ENCODE peak calls at places on chromosomes 7 and 10, in seven cellular contexts. E is body of pancreas; Q is adrenal gland; F is CD8-positive, alpha-beta T cell; O is A549; H is H1; A is ovary. Y is an unnamed sample.
A peak's percentile ranks its signal among the peaks of the same experiment; 100 is the strongest.

GRCh38 chr10:124998624-124999291 is 56.8 kb downstream of the ZRANB1 start:
- DNase-seq in H (no peak), F (no peak), E (peak; percentile 1), Q (peak; percentile 13), O (no peak), A (peak; percentile 14), Y (no peak)

GRCh38 chr10:19815478-19816419 is 483 bp upstream of the PLXDC2 start:
- DNase-seq in F (no peak), Q (peak; percentile 89), O (no peak), A (peak; percentile 76), E (peak; percentile 63), H (peak; percentile 57), Y (peak; percentile 48)

GRCh38 chr10:48600645-48601505 is 4.0 kb downstream of the ARHGAP22 start:
- DNase-seq in H (no peak), O (no peak), E (no peak), Q (no peak), A (no peak), F (no peak), Y (no peak)

GRCh38 chr10:80158598-80159127 is 26.1 kb downstream of the PLAC9 start:
- DNase-seq in H (no peak), O (peak; percentile 75), E (peak; percentile 81), Q (peak; percentile 81), A (peak; percentile 77), F (no peak), Y (peak; percentile 95)

GRCh38 chr7:144622751-144623150 is 213.1 kb downstream of the TPK1 start:
- DNase-seq in E (no peak), Q (no peak), O (no peak), H (no peak), F (no peak), A (no peak), Y (no peak)

GRCh38 chr10:4067552-4068254 is 282.7 kb upstream of the KLF6 start:
- DNase-seq in F (no peak), A (no peak), O (no peak), Q (no peak), E (no peak), H (no peak), Y (no peak)

GRCh38 chr10:117360016-117360415 is 15.2 kb downstream of the PDZD8 start:
- DNase-seq in Q (no peak), F (no peak), O (no peak), A (no peak), E (no peak), H (no peak), Y (no peak)

GRCh38 chr7:155665957-155666287 is 21.5 kb downstream of the RBM33 start:
- DNase-seq in H (no peak), E (no peak), O (peak; percentile 35), Q (no peak), A (no peak), F (no peak), Y (peak; percentile 73)

GRCh38 chr10:120555436-120556163 is 98.6 kb downstream of the PLPP4 start:
- DNase-seq in F (no peak), A (no peak), H (no peak), Q (no peak), O (no peak), E (no peak), Y (no peak)

GRCh38 chr10:13000431-13000830 is 1.1 kb downstream of the CCDC3 start:
- DNase-seq in Q (no peak), F (no peak), A (no peak), E (no peak), O (no peak), H (no peak), Y (no peak)

GRCh38 chr10:44479306-44479705 is 94.4 kb upstream of the CXCL12 start:
- DNase-seq in H (no peak), A (no peak), Q (no peak), O (no peak), E (no peak), F (no peak), Y (no peak)

GRCh38 chr10:44478040-44478439 is 93.1 kb upstream of the CXCL12 start:
- DNase-seq in E (no peak), A (no peak), F (no peak), Q (no peak), H (no peak), O (no peak), Y (peak; percentile 68)

GRCh38 chr10:44476421-44476820 is 91.5 kb upstream of the CXCL12 start:
- DNase-seq in E (no peak), F (no peak), H (no peak), A (no peak), O (no peak), Q (no peak), Y (no peak)

GRCh38 chr10:44473146-44473545 is 88.2 kb upstream of the CXCL12 start:
- DNase-seq in Q (peak; percentile 28), H (no peak), F (no peak), E (no peak), O (no peak), A (no peak), Y (no peak)

DNA sequence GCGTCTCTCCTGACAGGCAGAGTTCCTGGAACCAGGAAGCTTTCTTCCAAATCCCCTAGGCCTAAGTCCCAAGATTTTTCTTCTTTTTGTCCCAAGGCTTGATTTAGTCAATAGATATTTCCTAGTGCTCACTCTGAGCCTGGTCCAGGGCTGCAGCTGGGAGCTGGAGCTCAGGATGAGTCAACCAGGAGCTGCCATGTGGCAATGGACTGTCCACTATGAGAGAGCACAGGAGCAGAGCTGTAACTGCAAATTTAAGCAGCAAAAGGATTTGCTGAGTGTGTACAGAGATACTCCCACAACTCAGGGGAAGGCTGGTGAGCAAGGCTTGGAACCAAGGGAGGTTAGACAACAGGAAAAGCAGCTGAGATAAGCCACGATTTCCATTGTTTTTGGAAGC is 92.1 kb upstream of the CXCL12 start:
- DNase-seq in A (no peak), H (no peak), Q (peak; percentile 51), E (peak; percentile 42), F (no peak), O (no peak), Y (peak; percentile 75)
- H3K27ac ChIP-seq in A (no peak overlapping the region), H (no peak overlapping the region), Q (no peak overlapping the region), E (no peak overlapping the region), F (no peak overlapping the region), O (no peak overlapping the region), Y (peak overlapping the region; percentile 43)

DNA sequence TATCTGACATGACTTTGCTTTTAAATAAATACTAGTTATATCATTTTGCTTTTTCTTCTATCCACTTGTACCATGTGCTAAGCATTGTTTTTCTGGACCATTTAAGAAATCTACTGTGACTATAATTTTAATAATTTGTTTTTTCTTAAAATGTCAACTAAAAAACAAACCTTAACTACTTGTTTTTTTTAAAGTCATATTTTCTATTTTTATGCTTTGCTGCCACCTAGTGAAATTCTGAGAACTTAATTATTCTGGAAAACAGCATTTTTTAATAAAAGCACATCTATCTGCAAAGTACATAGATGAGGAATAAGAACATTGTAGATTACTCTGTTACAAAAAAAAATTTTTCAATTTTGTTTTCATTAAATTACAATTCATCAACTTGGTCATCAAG is 47.4 kb downstream of the ORC5 start:
- DNase-seq in E (no peak), H (no peak), Q (no peak), O (no peak), A (no peak), F (no peak), Y (no peak)
- TF ChIP-seq CTCF in E (peak; percentile 45), H (no peak), Q (peak; percentile 42), O (no peak), A (no peak), F (no peak), Y (no peak)

GRCh38 chr7:17129218-17129617 is 169.2 kb upstream of the AHR start:
- DNase-seq in H (no peak), E (no peak), A (no peak), O (no peak), Q (no peak), F (no peak), Y (no peak)

GRCh38 chr7:17131983-17132655 is 166.3 kb upstream of the AHR start:
- DNase-seq in F (no peak), H (no peak), E (no peak), O (no peak), A (no peak), Q (no peak), Y (no peak)

GRCh38 chr7:17130281-17131059 is 168.0 kb upstream of the AHR start:
- DNase-seq in H (no peak), E (peak; percentile 44), A (no peak), O (peak; percentile 84), F (no peak), Q (no peak), Y (peak; percentile 94)

GRCh38 chr7:17132726-17133125 is 165.7 kb upstream of the AHR start:
- DNase-seq in O (no peak), F (no peak), A (no peak), E (no peak), Q (no peak), H (no peak), Y (no peak)

DNA sequence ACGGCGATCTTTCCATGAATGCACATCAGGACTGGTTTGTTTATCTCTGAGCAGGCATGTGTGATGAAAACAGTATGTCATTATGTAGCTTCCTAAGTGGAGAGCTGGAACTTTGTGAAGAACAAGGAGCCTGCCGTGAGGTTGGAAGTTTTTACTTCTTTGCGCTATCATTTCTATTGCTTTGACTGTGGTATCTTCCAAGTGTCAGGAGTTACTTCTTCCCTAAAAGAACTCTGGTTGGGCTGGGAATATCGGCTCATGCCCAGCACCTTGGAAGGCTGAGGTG is 167.4 kb upstream of the AHR start:
- DNase-seq in H (no peak), F (no peak), Q (no peak), A (no peak), E (no peak), O (no peak), Y (no peak)
- H3K4me3 ChIP-seq in H (no peak overlapping the region), F (no peak overlapping the region), Q (no peak overlapping the region), A (no peak overlapping the region), E (no peak overlapping the region), O (peak overlapping the region; percentile 20), Y (no peak overlapping the region)

GRCh38 chr10:34206602-34207268 is 608.4 kb downstream of the PARD3 start:
- DNase-seq in A (no peak), O (no peak), F (no peak), H (no peak), Q (no peak), E (no peak), Y (no peak)
- H3K27ac ChIP-seq in A (no peak overlapping the region), O (no peak overlapping the region), F (no peak overlapping the region), H (no peak overlapping the region), Q (no peak overlapping the region), E (no peak overlapping the region), Y (no peak overlapping the region)

DNA sequence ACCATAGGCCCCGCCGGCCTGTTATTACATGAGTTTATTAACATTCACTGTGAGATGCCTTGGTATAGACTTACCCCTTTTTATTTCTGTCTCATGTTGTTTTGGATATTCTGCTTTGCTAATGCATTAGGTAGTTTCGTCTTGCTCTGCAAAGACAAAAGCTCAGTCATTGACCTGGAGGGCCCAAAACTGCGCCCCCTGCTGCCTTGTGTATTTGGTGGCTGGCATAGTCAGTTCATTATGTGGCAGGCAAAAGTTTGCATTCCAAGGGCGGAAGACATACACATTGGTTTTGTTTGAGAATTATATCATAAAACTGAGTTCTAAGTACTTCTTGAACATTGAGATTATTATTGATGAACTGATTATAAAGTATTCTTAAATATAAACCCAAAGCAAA is 372.5 kb downstream of the SDK1 start:
- DNase-seq in Q (peak; percentile 15), F (peak; percentile 21), H (peak; percentile 25), O (no peak), A (no peak), E (peak; percentile 58), Y (peak; percentile 12)
- TF ChIP-seq CTCF in Q (no peak), F (no peak), H (peak; percentile 80), O (peak; percentile 33), A (no peak), E (peak; percentile 24), Y (peak; percentile 69)

GRCh38 chr10:60778978-60779668 is 845 bp downstream of the CDK1 start:
- DNase-seq in Q (no peak), O (no peak), A (no peak), F (no peak), H (no peak), E (no peak), Y (no peak)
- H3K4me3 ChIP-seq in Q (peak overlapping the region; percentile 74), O (peak overlapping the region; percentile 74), A (peak overlapping the region; percentile 51), F (peak overlapping the region; percentile 77), H (peak overlapping the region; percentile 82), E (no peak overlapping the region), Y (peak overlapping the region; percentile 80)

Y was measured in brain microvascular endothelial cell.